ENCODE peak calls at places on chromosomes 5 and 9, in six cellular contexts. R, P, N, V, L and Z are unnamed samples.
A peak's percentile ranks its signal among the peaks of the same experiment; 100 is the strongest.

GRCh38 chr5:65032250-65032649 is 263.5 kb downstream of the CWC27 start:
- DNase-seq in L (no peak), P (no peak), R (no peak), V (peak; percentile 95), N (peak; percentile 44), Z (no peak)

GRCh38 chr9:122126340-122127333 is 32.9 kb downstream of the NDUFA8 start:
- DNase-seq in N (no peak), R (no peak), V (no peak), P (no peak), L (no peak), Z (no peak)

GRCh38 chr5:54309237-54309636 is 1.1 kb downstream of the ARL15 start:
- DNase-seq in V (no peak), L (no peak), R (no peak), P (no peak), N (peak; percentile 47), Z (no peak)

GRCh38 chr5:72079288-72079687 is 28.0 kb upstream of the MAP1B start:
- DNase-seq in R (no peak), V (no peak), L (no peak), N (no peak), P (peak; percentile 64), Z (no peak)

GRCh38 chr5:79692586-79692985 is 3.0 kb downstream of the CMYA5 start:
- DNase-seq in R (no peak), N (no peak), P (no peak), V (no peak), L (no peak), Z (no peak)

GRCh38 chr5:107672212-107673105 is 1.7 kb upstream of the EFNA5 start:
- DNase-seq in N (peak; percentile 97), P (peak; percentile 79), V (peak; percentile 88), L (peak; percentile 87), R (peak; percentile 88), Z (peak; percentile 93)

GRCh38 chr5:66440202-66440680 is 156.0 kb upstream of the MAST4 start:
- DNase-seq in R (no peak), P (no peak), L (no peak), N (peak; percentile 10), V (peak; percentile 24), Z (peak; percentile 80)

GRCh38 chr5:128534729-128535128 is 3.3 kb downstream of the FBN2 start:
- DNase-seq in R (no peak), L (no peak), N (no peak), P (no peak), V (no peak), Z (no peak)

GRCh38 chr5:65721050-65721774 is 697 bp downstream of the SGTB start:
- DNase-seq in P (peak; percentile 75), L (peak; percentile 57), N (peak; percentile 74), R (peak; percentile 55), V (no peak), Z (no peak)

GRCh38 chr9:131762356-131762932 is 22.6 kb upstream of the RAPGEF1 start:
- DNase-seq in P (peak; percentile 89), L (peak; percentile 85), N (peak; percentile 47), R (peak; percentile 78), V (no peak), Z (no peak)

GRCh38 chr9:135817951-135818717 is 89.2 kb downstream of the CAMSAP1 start:
- DNase-seq in L (no peak), R (no peak), V (no peak), P (no peak), N (no peak), Z (no peak)

GRCh38 chr9:130020618-130021017 is 22.4 kb downstream of the FNBP1 start:
- DNase-seq in N (no peak), P (no peak), R (no peak), V (no peak), L (no peak), Z (no peak)

GRCh38 chr9:36268007-36268427 is 9.8 kb upstream of the GNE start:
- DNase-seq in R (no peak), L (no peak), P (no peak), V (peak; percentile 32), N (peak; percentile 40), Z (peak; percentile 66)

GRCh38 chr9:122904466-122904822 is 715 bp downstream of the RC3H2 start:
- DNase-seq in V (no peak), N (peak; percentile 68), P (peak; percentile 57), R (peak; percentile 31), L (peak; percentile 55), Z (no peak)

GRCh38 chr9:12737871-12738270 is 36.9 kb upstream of the LURAP1L start:
- DNase-seq in R (no peak), L (no peak), P (no peak), N (no peak), V (no peak), Z (no peak)

GRCh38 chr5:17258429-17258828 is 41.0 kb downstream of the BASP1 start:
- DNase-seq in N (no peak), V (no peak), R (no peak), L (no peak), P (no peak), Z (no peak)

GRCh38 chr5:14593326-14594036 is 11.9 kb downstream of the OTULINL start:
- DNase-seq in P (no peak), L (no peak), R (no peak), V (no peak), N (no peak), Z (no peak)

GRCh38 chr9:30015073-30015472 is 2369.4 kb upstream of the ACO1 start:
- DNase-seq in V (no peak), R (no peak), L (no peak), N (no peak), P (no peak), Z (no peak)

GRCh38 chr5:36414869-36415282 is 113.2 kb upstream of the RANBP3L start:
- DNase-seq in V (peak; percentile 35), P (no peak), R (no peak), N (peak; percentile 42), L (no peak), Z (no peak)

GRCh38 chr5:172788771-172789686 is 18.0 kb upstream of the DUSP1 start:
- DNase-seq in N (no peak), P (peak; percentile 71), L (peak; percentile 75), R (peak; percentile 73), V (no peak), Z (no peak)

GRCh38 chr5:155629597-155629996 is 616.0 kb downstream of the KIF4B start:
- DNase-seq in N (no peak), R (no peak), V (no peak), P (no peak), L (no peak), Z (no peak)

GRCh38 chr5:91024727-91025126 is 358.4 kb downstream of the ARRDC3 start:
- DNase-seq in L (no peak), R (no peak), V (no peak), N (no peak), P (no peak), Z (no peak)

DNA sequence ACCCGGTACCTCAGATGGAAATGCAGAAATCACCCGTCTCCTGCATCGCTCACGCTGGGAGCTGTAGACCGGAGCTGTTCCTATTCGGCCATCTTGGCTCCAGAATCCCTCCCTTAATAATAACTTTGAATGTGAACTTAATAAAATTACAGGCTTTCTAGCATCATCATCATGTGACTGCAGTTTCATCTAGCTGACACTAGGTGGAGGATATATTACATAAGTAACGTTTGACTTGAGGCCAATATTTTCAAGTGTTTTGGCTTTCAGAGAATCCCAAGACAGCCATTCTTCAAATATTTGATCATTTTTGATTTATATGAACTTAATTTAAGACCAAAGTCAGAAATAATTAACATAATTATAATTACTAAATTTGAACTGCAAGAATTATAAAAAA is 474.9 kb upstream of the CDH10 start:
- DNase-seq in P (no peak), R (no peak), N (no peak), L (no peak), V (no peak), Z (no peak)
- TF ChIP-seq CTCF in P (no peak), R (no peak), N (no peak), L (peak; percentile 31), V (no peak), Z (peak; percentile 32)

GRCh38 chr9:137077758-137078693 is 709 bp downstream of the UAP1L1 start:
- DNase-seq in N (peak; percentile 12), R (peak; percentile 59), V (no peak), L (peak; percentile 71), P (peak; percentile 77), Z (no peak)

GRCh38 chr9:137077010-137077747 is at the start of gene UAP1L1:
- DNase-seq in N (peak; percentile 43), P (peak; percentile 93), L (peak; percentile 92), V (no peak), R (peak; percentile 81), Z (no peak)

GRCh38 chr9:137074657-137075274 is 2.6 kb upstream of the UAP1L1 start:
- DNase-seq in N (no peak), L (no peak), P (no peak), V (no peak), R (no peak), Z (no peak)

GRCh38 chr9:137075275-137075775 is 2.0 kb upstream of the UAP1L1 start:
- DNase-seq in R (no peak), N (no peak), P (no peak), L (no peak), V (no peak), Z (no peak)

DNA sequence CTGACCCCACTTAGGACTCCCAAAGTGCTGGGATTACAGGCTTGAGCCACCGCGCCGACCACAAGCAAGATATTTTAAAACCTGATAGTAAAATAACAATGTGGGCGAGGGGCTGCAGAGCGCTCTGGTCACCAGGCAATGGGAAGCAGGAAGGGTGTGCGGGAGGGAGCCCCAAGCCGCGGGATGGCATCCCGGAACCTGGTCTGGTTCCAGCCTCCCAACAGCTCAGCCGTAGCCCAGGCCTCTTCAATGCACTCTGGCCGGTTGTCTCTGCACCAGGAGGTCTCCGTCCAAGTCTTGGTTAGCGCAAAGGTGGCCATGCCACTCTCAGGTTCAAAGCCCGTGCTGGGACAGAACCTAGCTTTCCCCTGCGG is 694 bp upstream of the UAP1L1 start:
- DNase-seq in N (no peak), P (no peak), L (peak; percentile 53), V (no peak), R (no peak), Z (no peak)
- H3K4me3 ChIP-seq in N (peak overlapping the region; percentile 88), P (peak overlapping the region; percentile 65), L (peak overlapping the region; percentile 76), V (peak overlapping the region; percentile 86), R (peak overlapping the region; percentile 45), Z (peak overlapping the region; percentile 40)

DNA sequence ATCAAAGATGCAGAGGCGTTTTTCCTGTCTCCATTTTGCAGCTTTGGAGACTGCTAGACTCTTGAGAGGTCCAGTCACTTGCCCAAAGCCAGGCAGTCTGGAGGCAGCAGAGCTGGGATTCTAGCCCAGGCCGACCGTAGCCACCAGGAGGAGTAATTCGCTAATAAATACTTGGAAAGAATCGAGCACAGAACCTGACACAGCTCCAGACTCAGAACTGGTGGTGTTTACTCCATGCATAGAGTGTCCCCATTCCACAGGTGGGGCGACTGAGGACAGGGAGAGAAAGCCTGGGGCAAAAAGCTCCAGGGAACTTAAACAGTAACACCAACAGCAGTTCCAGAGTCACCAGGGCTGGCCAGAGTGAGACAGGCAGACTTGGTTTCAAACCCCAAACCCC is 10.7 kb upstream of the CERCAM start:
- DNase-seq in R (no peak), P (no peak), N (no peak), V (no peak), L (no peak), Z (no peak)
- TF ChIP-seq CTCF in R (no peak), P (peak; percentile 28), N (peak; percentile 20), V (peak; percentile 50), L (no peak), Z (peak; percentile 33)

GRCh38 chr9:4665357-4665756 is 923 bp downstream of the SPATA6L start:
- DNase-seq in L (no peak), N (peak; percentile 72), V (no peak), R (no peak), P (no peak), Z (no peak)
- H3K4me3 ChIP-seq in L (peak overlapping the region; percentile 62), N (no peak overlapping the region), V (no peak overlapping the region), R (no peak overlapping the region), P (peak overlapping the region; percentile 43), Z (peak overlapping the region; percentile 84)

GRCh38 chr9:116737137-116737546 is 50.0 kb downstream of the TRIM32 start:
- DNase-seq in L (peak; percentile 82), V (peak; percentile 13), N (peak; percentile 46), P (peak; percentile 88), R (peak; percentile 70), Z (peak; percentile 12)
- TF ChIP-seq CTCF in L (peak; percentile 91), V (peak; percentile 98), N (peak; percentile 87), P (peak; percentile 86), R (peak; percentile 80), Z (peak; percentile 98)